ENCODE peak calls at places on chromosomes 5 and 9, in five cellular contexts. M is ecto neural progenitor cell; V is endodermal cell; S is stimulated activated CD8-positive, alpha-beta memory T cell treated with anti-CD3 and anti-CD28 coated beads, Interleukin-4, amount 100 ng/mL, for 4 hours; R is aorta. G is an unnamed sample.
A peak's percentile ranks its signal among the peaks of the same experiment; 100 is the strongest.

GRCh38 chr5:2752875-2753435 is 1.5 kb upstream of the IRX2 start:
- DNase-seq in M (peak; percentile 74), V (peak; percentile 78), S (no peak), R (no peak), G (no peak)

GRCh38 chr9:130480673-130481072 is 35.9 kb downstream of the ASS1 start:
- DNase-seq in M (peak; percentile 91), V (peak; percentile 91), S (no peak), R (no peak), G (no peak)

GRCh38 chr5:172841258-172841657 is 7.2 kb downstream of the ERGIC1 start:
- DNase-seq in M (no peak), V (no peak), S (no peak), R (no peak), G (no peak)

GRCh38 chr5:138844812-138845513 is 30.2 kb downstream of the LRRTM2 start:
- DNase-seq in M (no peak), V (no peak), S (no peak), R (no peak), G (no peak)

GRCh38 chr5:45262061-45262590 is 434.1 kb downstream of the HCN1 start:
- DNase-seq in M (no peak), V (no peak), S (no peak), R (no peak), G (no peak)

GRCh38 chr9:136211006-136211405 is 6.1 kb upstream of the LHX3 start:
- DNase-seq in M (no peak), V (no peak), S (no peak), R (no peak), G (no peak)

GRCh38 chr9:97740848-97741821 is 44.0 kb upstream of the XPA start:
- DNase-seq in M (peak; percentile 87), V (peak; percentile 96), S (no peak), R (peak; percentile 76), G (peak; percentile 75)

GRCh38 chr5:135934939-135935338 is 19.8 kb downstream of the LECT2 start:
- DNase-seq in M (no peak), V (no peak), S (no peak), R (no peak), G (no peak)

GRCh38 chr5:13830536-13830935 is 114.0 kb downstream of the DNAH5 start:
- DNase-seq in M (no peak), V (no peak), S (no peak), R (no peak), G (no peak)

GRCh38 chr5:61659221-61659696 is 327.2 kb downstream of the ZSWIM6 start:
- DNase-seq in M (peak; percentile 64), V (peak; percentile 94), S (no peak), R (no peak), G (no peak)

GRCh38 chr9:14323083-14323968 is 9.4 kb upstream of the NFIB start:
- DNase-seq in M (no peak), V (no peak), S (no peak), R (no peak), G (no peak)

GRCh38 chr5:60959156-60959555 is 14.2 kb downstream of the NDUFAF2 start:
- DNase-seq in M (no peak), V (no peak), S (no peak), R (no peak), G (no peak)

G was measured in heart right ventricle.